ENCODE peak calls at places on chromosomes 5 and 9, in six cellular contexts. One of them, this sample, is unnamed.

GRCh38 chr5:149002761-149003689 is 59.8 kb downstream of the SH3TC2 start:
- DNase-seq in globus pallidus: no peak
- DNase-seq in HFF-Myc: no peak
- DNase-seq in foreskin fibroblast: peak; percentile 76
- DNase-seq in putamen: no peak
- DNase-seq in EH: peak; percentile 60
- DNase-seq in this sample: peak; percentile 33

GRCh38 chr5:51230336-51230735 is 152.9 kb upstream of the ISL1 start:
- DNase-seq in globus pallidus: no peak
- DNase-seq in HFF-Myc: no peak
- DNase-seq in foreskin fibroblast: no peak
- DNase-seq in putamen: no peak
- DNase-seq in EH: no peak
- DNase-seq in this sample: no peak

GRCh38 chr9:7149258-7149657 is 391.5 kb downstream of the KDM4C start:
- DNase-seq in globus pallidus: no peak
- DNase-seq in HFF-Myc: no peak
- DNase-seq in foreskin fibroblast: no peak
- DNase-seq in putamen: no peak
- DNase-seq in EH: no peak
- DNase-seq in this sample: no peak

GRCh38 chr9:79768199-79768598 is 196.4 kb downstream of the TLE4 start:
- DNase-seq in globus pallidus: no peak
- DNase-seq in HFF-Myc: peak; percentile 14
- DNase-seq in foreskin fibroblast: peak; percentile 31
- DNase-seq in putamen: no peak
- DNase-seq in EH: peak; percentile 23
- DNase-seq in this sample: peak; percentile 4

GRCh38 chr5:1725641-1726468 is 73.8 kb downstream of the MRPL36 start:
- DNase-seq in globus pallidus: no peak
- DNase-seq in HFF-Myc: no peak
- DNase-seq in foreskin fibroblast: no peak
- DNase-seq in putamen: no peak
- DNase-seq in EH: no peak
- DNase-seq in this sample: no peak

GRCh38 chr5:170504598-170505266 is 912 bp downstream of the KCNIP1 start:
- DNase-seq in globus pallidus: no peak
- DNase-seq in HFF-Myc: no peak
- DNase-seq in foreskin fibroblast: no peak
- DNase-seq in putamen: no peak
- DNase-seq in EH: no peak
- DNase-seq in this sample: no peak

GRCh38 chr5:173764321-173765029 is 123.7 kb upstream of the CPEB4 start:
- DNase-seq in globus pallidus: no peak
- DNase-seq in HFF-Myc: peak; percentile 82
- DNase-seq in foreskin fibroblast: peak; percentile 97
- DNase-seq in putamen: no peak
- DNase-seq in EH: peak; percentile 97
- DNase-seq in this sample: peak; percentile 95

GRCh38 chr5:151699071-151699901 is 12.6 kb upstream of the SPARC start:
- DNase-seq in globus pallidus: no peak
- DNase-seq in HFF-Myc: peak; percentile 92
- DNase-seq in foreskin fibroblast: peak; percentile 99
- DNase-seq in putamen: no peak
- DNase-seq in EH: peak; percentile 100
- DNase-seq in this sample: peak; percentile 98

GRCh38 chr9:107020040-107020530 is 157.1 kb downstream of the ZNF462 start:
- DNase-seq in globus pallidus: no peak
- DNase-seq in HFF-Myc: peak; percentile 82
- DNase-seq in foreskin fibroblast: peak; percentile 90
- DNase-seq in putamen: no peak
- DNase-seq in EH: peak; percentile 95
- DNase-seq in this sample: peak; percentile 92

GRCh38 chr5:50786073-50786472 is 119.6 kb downstream of the PARP8 start:
- DNase-seq in globus pallidus: no peak
- DNase-seq in HFF-Myc: no peak
- DNase-seq in foreskin fibroblast: peak; percentile 8
- DNase-seq in putamen: no peak
- DNase-seq in EH: peak; percentile 8
- DNase-seq in this sample: peak; percentile 27

GRCh38 chr9:96436456-96437126 is 13.4 kb upstream of the HABP4 start:
- DNase-seq in globus pallidus: no peak
- DNase-seq in HFF-Myc: no peak
- DNase-seq in foreskin fibroblast: no peak
- DNase-seq in putamen: no peak
- DNase-seq in EH: no peak
- DNase-seq in this sample: no peak

GRCh38 chr9:21964925-21965385 is 29.2 kb downstream of the CDKN2A start:
- DNase-seq in globus pallidus: no peak
- DNase-seq in HFF-Myc: no peak
- DNase-seq in foreskin fibroblast: peak; percentile 65
- DNase-seq in putamen: no peak
- DNase-seq in EH: peak; percentile 28
- DNase-seq in this sample: peak; percentile 81

GRCh38 chr9:23361096-23361495 is 464.9 kb downstream of the ELAVL2 start:
- DNase-seq in globus pallidus: no peak
- DNase-seq in HFF-Myc: no peak
- DNase-seq in foreskin fibroblast: no peak
- DNase-seq in putamen: no peak
- DNase-seq in EH: no peak
- DNase-seq in this sample: no peak

GRCh38 chr5:133900498-133901270 is 67.7 kb downstream of the C5orf15 start:
- DNase-seq in globus pallidus: no peak
- DNase-seq in HFF-Myc: no peak
- DNase-seq in foreskin fibroblast: no peak
- DNase-seq in putamen: no peak
- DNase-seq in EH: no peak
- DNase-seq in this sample: no peak

GRCh38 chr5:90020575-90021535 is 388.7 kb downstream of the CETN3 start:
- DNase-seq in globus pallidus: peak; percentile 47
- DNase-seq in HFF-Myc: no peak
- DNase-seq in foreskin fibroblast: peak; percentile 66
- DNase-seq in putamen: peak; percentile 16
- DNase-seq in EH: peak; percentile 57
- DNase-seq in this sample: peak; percentile 95

GRCh38 chr5:96067902-96068614 is 106.4 kb upstream of the ELL2 start:
- DNase-seq in globus pallidus: no peak
- DNase-seq in HFF-Myc: peak; percentile 80
- DNase-seq in foreskin fibroblast: peak; percentile 92
- DNase-seq in putamen: no peak
- DNase-seq in EH: peak; percentile 96
- DNase-seq in this sample: peak; percentile 94

GRCh38 chr9:133737071-133737773 is 930 bp downstream of the SARDH start:
- DNase-seq in globus pallidus: no peak
- DNase-seq in HFF-Myc: no peak
- DNase-seq in foreskin fibroblast: no peak
- DNase-seq in putamen: no peak
- DNase-seq in EH: no peak
- DNase-seq in this sample: no peak

GRCh38 chr9:88767504-88767790 is 223.8 kb upstream of the S1PR3 start:
- DNase-seq in globus pallidus: no peak
- DNase-seq in HFF-Myc: no peak
- DNase-seq in foreskin fibroblast: no peak
- DNase-seq in putamen: no peak
- DNase-seq in EH: no peak
- DNase-seq in this sample: no peak

GRCh38 chr9:33177633-33178032 is 10.5 kb upstream of the B4GALT1 start:
- DNase-seq in globus pallidus: no peak
- DNase-seq in HFF-Myc: no peak
- DNase-seq in foreskin fibroblast: no peak
- DNase-seq in putamen: no peak
- DNase-seq in EH: no peak
- DNase-seq in this sample: no peak

GRCh38 chr5:893711-894110 is 1.0 kb downstream of the TRIP13 start:
- DNase-seq in globus pallidus: no peak
- DNase-seq in HFF-Myc: no peak
- DNase-seq in foreskin fibroblast: no peak
- DNase-seq in putamen: no peak
- DNase-seq in EH: no peak
- DNase-seq in this sample: no peak

GRCh38 chr9:35070823-35071813 is 1.3 kb downstream of the VCP start:
- DNase-seq in globus pallidus: no peak
- DNase-seq in HFF-Myc: no peak
- DNase-seq in foreskin fibroblast: peak; percentile 39
- DNase-seq in putamen: no peak
- DNase-seq in EH: peak; percentile 36
- DNase-seq in this sample: peak; percentile 62

This sample was measured in cardiac fibroblast.